ENCODE peak calls at places on chromosomes 12 and 14, in seven cellular contexts. G is ELR, O is heart right ventricle, L is mucosa of descending colon, K is ureter, H is tibial artery, B is non-pigmented ciliary epithelial cell. S is an unnamed sample.

GRCh38 chr14:63952053-63952932 is 99.5 kb downstream of the SYNE2 start:
- DNase-seq in G (no peak), O (no peak), L (no peak), K (no peak), H (no peak), B (no peak), S (no peak)

GRCh38 chr12:123119808-123120207 is 31.1 kb downstream of the PITPNM2 start:
- DNase-seq in G (no peak), O (no peak), L (no peak), K (no peak), H (no peak), B (no peak), S (no peak)

GRCh38 chr12:64995831-64996230 is 125.3 kb downstream of the WIF1 start:
- DNase-seq in G (no peak), O (no peak), L (no peak), K (no peak), H (no peak), B (peak), S (peak)

GRCh38 chr14:78455896-78456435 is 285.8 kb downstream of the NRXN3 start:
- DNase-seq in G (no peak), O (no peak), L (no peak), K (no peak), H (no peak), B (no peak), S (no peak)

GRCh38 chr12:79414252-79414651 is 276.5 kb downstream of the PAWR start:
- DNase-seq in G (no peak), O (no peak), L (peak), K (no peak), H (no peak), B (no peak), S (no peak)

GRCh38 chr12:12172106-12172511 is 94.7 kb downstream of the LRP6 start:
- DNase-seq in G (no peak), O (no peak), L (no peak), K (no peak), H (no peak), B (no peak), S (peak)

GRCh38 chr14:93033983-93034670 is 81.6 kb downstream of the ITPK1 start:
- DNase-seq in G (peak), O (no peak), L (no peak), K (no peak), H (no peak), B (no peak), S (no peak)

GRCh38 chr14:42224053-42224888 is 617.6 kb downstream of the LRFN5 start:
- DNase-seq in G (peak), O (no peak), L (peak), K (peak), H (peak), B (peak), S (peak)

GRCh38 chr12:6323340-6323994 is 13.0 kb downstream of the PLEKHG6 start:
- DNase-seq in G (peak), O (no peak), L (no peak), K (no peak), H (no peak), B (peak), S (peak)

GRCh38 chr12:113727651-113728061 is 238.5 kb downstream of the RBM19 start:
- DNase-seq in G (peak), O (no peak), L (no peak), K (no peak), H (no peak), B (no peak), S (peak)